ENCODE peak calls at places on chromosomes 6 and 20, in eight cellular contexts. J is naive B cell; P is renal cortical epithelial cell; Y is iris pigment epithelial cell; M is suprapubic skin; V is activated CD4-positive, alpha-beta memory T cell treated with anti-CD3 and anti-CD28 coated beads, Interleukin-2, amount 10 ng/mL, durations not matched to agents 7 days and 5 days; G is cardiac muscle cell; I is occipital lobe. R is an unnamed sample.

GRCh38 chr6:40326689-40327404 is 260.3 kb downstream of the LRFN2 start:
- DNase-seq in M (no peak), G (no peak), Y (no peak), J (no peak), I (peak; percentile 23), P (no peak), V (no peak), R (no peak)

GRCh38 chr6:1015819-1016218 is 296.1 kb upstream of the FOXQ1 start:
- DNase-seq in P (peak; percentile 38), V (no peak), M (no peak), G (no peak), Y (peak; percentile 8), I (no peak), J (no peak), R (no peak)

GRCh38 chr20:37992802-37993538 is 40.3 kb downstream of the TTI1 start:
- DNase-seq in P (peak; percentile 88), I (no peak), Y (peak; percentile 95), M (no peak), V (peak; percentile 32), G (peak; percentile 73), J (peak; percentile 27), R (no peak)

GRCh38 chr20:14963262-14963663 is 625.9 kb upstream of the FLRT3 start:
- DNase-seq in P (peak; percentile 89), G (peak; percentile 4), Y (no peak), I (no peak), M (no peak), J (no peak), V (no peak), R (no peak)

GRCh38 chr6:18034798-18035202 is 47.4 kb upstream of the KIF13A start:
- DNase-seq in V (no peak), I (no peak), G (peak; percentile 28), M (no peak), J (no peak), P (no peak), Y (peak; percentile 33), R (no peak)

GRCh38 chr6:53109612-53110011 is 39.0 kb downstream of the GCM1 start:
- DNase-seq in P (no peak), I (no peak), M (no peak), G (no peak), J (no peak), Y (no peak), V (no peak), R (no peak)

GRCh38 chr6:144064402-144064830 is 31.0 kb downstream of the SF3B5 start:
- DNase-seq in M (peak; percentile 66), P (no peak), Y (no peak), V (peak; percentile 55), G (no peak), J (peak; percentile 59), I (no peak), R (no peak)

GRCh38 chr6:110949679-110950285 is 8.7 kb upstream of the GTF3C6 start:
- DNase-seq in I (no peak), G (peak; percentile 59), M (no peak), J (peak; percentile 29), P (peak; percentile 55), V (no peak), Y (peak; percentile 42), R (no peak)

GRCh38 chr6:33123732-33124524 is 48.1 kb downstream of the HLA-DPB1 start:
- DNase-seq in P (no peak), M (no peak), Y (peak; percentile 32), I (no peak), J (no peak), G (peak; percentile 58), V (peak; percentile 45), R (peak; percentile 5)

GRCh38 chr6:36340671-36341454 is 4.2 kb upstream of the BNIP5 start:
- DNase-seq in Y (peak; percentile 56), V (peak; percentile 75), J (peak; percentile 60), G (peak; percentile 95), I (no peak), P (peak; percentile 43), M (peak; percentile 86), R (peak; percentile 43)

GRCh38 chr6:18293192-18293904 is 29.0 kb upstream of the DEK start:
- DNase-seq in M (no peak), Y (peak; percentile 35), J (no peak), V (no peak), P (peak; percentile 54), I (no peak), G (peak; percentile 2), R (no peak)

GRCh38 chr6:150006961-150007464 is 18.3 kb downstream of the RAET1L start:
- DNase-seq in J (no peak), P (no peak), V (peak; percentile 47), G (peak; percentile 21), I (no peak), M (no peak), Y (peak; percentile 25), R (no peak)

GRCh38 chr20:57877995-57878394 is 168.2 kb upstream of the PMEPA1 start:
- DNase-seq in J (no peak), P (no peak), V (no peak), G (no peak), Y (no peak), I (no peak), M (no peak), R (no peak)

GRCh38 chr6:64249129-64249528 is 613.5 kb downstream of the PHF3 start:
- DNase-seq in V (no peak), M (no peak), G (peak; percentile 42), Y (peak; percentile 5), I (no peak), P (no peak), J (no peak), R (no peak)

GRCh38 chr6:4925580-4925979 is 78.3 kb downstream of the RPP40 start:
- DNase-seq in G (no peak), M (no peak), J (no peak), V (no peak), Y (no peak), I (no peak), P (no peak), R (no peak)

GRCh38 chr20:64130876-64131275 is 23.5 kb upstream of the NPBWR2 start:
- DNase-seq in M (peak; percentile 19), Y (no peak), P (no peak), G (no peak), V (no peak), J (no peak), I (no peak), R (no peak)

GRCh38 chr6:105591053-105591452 is 188.2 kb upstream of the PREP start:
- DNase-seq in P (peak; percentile 59), I (no peak), V (no peak), M (no peak), Y (peak; percentile 69), G (peak; percentile 15), J (no peak), R (no peak)

GRCh38 chr6:103236923-103237322 is 1622.8 kb downstream of the HACE1 start:
- DNase-seq in M (no peak), G (no peak), P (no peak), J (no peak), V (no peak), Y (peak; percentile 0), I (no peak), R (no peak)

GRCh38 chr6:96528193-96528592 is 6.6 kb downstream of the UFL1 start:
- DNase-seq in I (no peak), G (no peak), Y (no peak), M (no peak), P (no peak), V (no peak), J (no peak), R (no peak)

GRCh38 chr6:6614096-6614964 is 25.8 kb downstream of the LY86 start:
- DNase-seq in M (no peak), I (peak; percentile 84), V (peak; percentile 76), J (no peak), P (peak; percentile 16), G (no peak), Y (no peak), R (peak; percentile 50)

GRCh38 chr6:139129284-139129683 is 5.6 kb upstream of the HECA start:
- DNase-seq in I (no peak), P (peak; percentile 80), V (no peak), Y (peak; percentile 83), J (no peak), G (peak; percentile 83), M (no peak), R (no peak)

GRCh38 chr6:151664390-151664789 is 143.1 kb upstream of the ESR1 start:
- DNase-seq in G (no peak), M (no peak), P (no peak), J (no peak), V (no peak), Y (no peak), I (no peak), R (no peak)

GRCh38 chr6:42618686-42619085 is 54.9 kb downstream of the UBR2 start:
- DNase-seq in J (no peak), Y (peak; percentile 69), V (no peak), P (no peak), G (peak; percentile 2), I (peak; percentile 9), M (no peak), R (no peak)

GRCh38 chr6:125314019-125314581 is 12.3 kb upstream of the HDDC2 start:
- DNase-seq in G (peak; percentile 80), P (peak; percentile 46), I (peak; percentile 18), V (peak; percentile 46), M (peak; percentile 67), J (peak; percentile 62), Y (peak; percentile 60), R (peak; percentile 43)

GRCh38 chr6:83057705-83058321 is 7.8 kb downstream of the UBE3D start:
- DNase-seq in M (no peak), G (peak; percentile 66), V (peak; percentile 20), I (peak; percentile 10), J (no peak), Y (peak; percentile 56), P (peak; percentile 47), R (peak; percentile 27)

GRCh38 chr20:52132337-52132736 is 59.2 kb downstream of the ZFP64 start:
- DNase-seq in V (no peak), Y (no peak), P (no peak), M (no peak), I (no peak), J (no peak), G (no peak), R (no peak)